ENCODE peak calls at places on chromosomes 5 and 9, in ten cellular contexts. P, D, B, T, K, V, Q, E, G and I are unnamed samples.
A peak's percentile ranks its signal among the peaks of the same experiment; 100 is the strongest.

GRCh38 chr9:37752646-37753488 is 738 bp upstream of the TRMT10B start:
- DNase-seq in P (no peak), D (no peak), B (no peak), T (no peak), K (no peak), V (no peak), Q (no peak), E (no peak), G (no peak), I (no peak)

GRCh38 chr9:134694714-134695113 is 53.1 kb downstream of the COL5A1 start:
- DNase-seq in P (no peak), D (no peak), B (no peak), T (no peak), K (no peak), V (no peak), Q (no peak), E (no peak), G (no peak), I (no peak)

GRCh38 chr5:166073921-166074838 is 2217.3 kb upstream of the WWC1 start:
- DNase-seq in P (peak; percentile 70), D (no peak), B (no peak), T (no peak), K (no peak), V (no peak), Q (no peak), E (no peak), G (no peak), I (peak; percentile 61)

GRCh38 chr5:55865831-55866230 is 14.7 kb downstream of the IL31RA start:
- DNase-seq in P (peak; percentile 52), D (no peak), B (no peak), T (no peak), K (no peak), V (no peak), Q (peak; percentile 45), E (no peak), G (no peak), I (peak; percentile 46)

GRCh38 chr5:94575196-94575595 is 43.2 kb downstream of the KIAA0825 start:
- DNase-seq in P (no peak), D (no peak), B (no peak), T (no peak), K (no peak), V (no peak), Q (no peak), E (no peak), G (no peak), I (no peak)

GRCh38 chr9:133533878-133534277 is 626 bp upstream of the ADAMTSL2 start:
- DNase-seq in P (no peak), D (no peak), B (no peak), T (no peak), K (no peak), V (no peak), Q (no peak), E (no peak), G (no peak), I (no peak)

GRCh38 chr9:6014668-6015270 is 655 bp downstream of the RANBP6 start:
- DNase-seq in P (no peak), D (no peak), B (no peak), T (no peak), K (peak; percentile 29), V (no peak), Q (peak; percentile 82), E (no peak), G (peak; percentile 57), I (no peak)

GRCh38 chr5:80083115-80083890 is 48.2 kb downstream of the THBS4 start:
- DNase-seq in P (peak; percentile 75), D (no peak), B (peak; percentile 76), T (no peak), K (peak; percentile 78), V (peak; percentile 81), Q (peak; percentile 78), E (peak; percentile 79), G (peak; percentile 12), I (peak; percentile 72)

GRCh38 chr5:80754900-80755299 is 100.1 kb upstream of the DHFR start:
- DNase-seq in P (no peak), D (no peak), B (peak; percentile 69), T (no peak), K (no peak), V (peak; percentile 51), Q (peak; percentile 23), E (no peak), G (no peak), I (no peak)

GRCh38 chr5:179974946-179975712 is 67.4 kb upstream of the TBC1D9B start:
- DNase-seq in P (peak; percentile 87), D (no peak), B (no peak), T (no peak), K (no peak), V (peak; percentile 86), Q (peak; percentile 42), E (peak; percentile 67), G (no peak), I (peak; percentile 62)

GRCh38 chr9:13034696-13035006 is 244.8 kb downstream of the MPDZ start:
- DNase-seq in P (no peak), D (no peak), B (no peak), T (no peak), K (no peak), V (no peak), Q (peak; percentile 1), E (no peak), G (no peak), I (no peak)

GRCh38 chr9:26296910-26297309 is 595.7 kb downstream of the CAAP1 start:
- DNase-seq in P (no peak), D (no peak), B (no peak), T (no peak), K (peak; percentile 16), V (no peak), Q (peak; percentile 81), E (no peak), G (no peak), I (no peak)

GRCh38 chr5:95900383-95900958 is 61.2 kb downstream of the ELL2 start:
- DNase-seq in P (no peak), D (no peak), B (no peak), T (no peak), K (no peak), V (no peak), Q (peak; percentile 80), E (no peak), G (no peak), I (no peak)